ENCODE peak calls at places on chromosomes 1 and 21, in seven cellular contexts. One of them, this sample, is unnamed.

GRCh38 chr1:170583186-170583585 is 51.2 kb downstream of the GORAB start:
- DNase-seq in nucleus accumbens: no peak
- DNase-seq in stimulated activated CD4-positive, alpha-beta T cell treated with anti-CD3 and anti-CD28 coated beads, Interleukin-4, amount 100 ng/mL, for 4 hours: no peak
- DNase-seq in AG08395: no peak
- DNase-seq in esophagus squamous epithelium: no peak
- DNase-seq in Calu3: no peak
- DNase-seq in NCI-H748 treated with DMSO at 0.1 percent for 48 hours: no peak
- DNase-seq in this sample: no peak

GRCh38 chr1:167450843-167451242 is 67.5 kb downstream of the CD247 start:
- DNase-seq in nucleus accumbens: no peak
- DNase-seq in stimulated activated CD4-positive, alpha-beta T cell treated with anti-CD3 and anti-CD28 coated beads, Interleukin-4, amount 100 ng/mL, for 4 hours: no peak
- DNase-seq in AG08395: no peak
- DNase-seq in esophagus squamous epithelium: no peak
- DNase-seq in Calu3: no peak
- DNase-seq in NCI-H748 treated with DMSO at 0.1 percent for 48 hours: no peak
- DNase-seq in this sample: no peak

GRCh38 chr1:166489356-166489669 is 322.5 kb upstream of the FAM78B start:
- DNase-seq in nucleus accumbens: no peak
- DNase-seq in stimulated activated CD4-positive, alpha-beta T cell treated with anti-CD3 and anti-CD28 coated beads, Interleukin-4, amount 100 ng/mL, for 4 hours: no peak
- DNase-seq in AG08395: no peak
- DNase-seq in esophagus squamous epithelium: no peak
- DNase-seq in Calu3: no peak
- DNase-seq in NCI-H748 treated with DMSO at 0.1 percent for 48 hours: no peak
- DNase-seq in this sample: no peak

GRCh38 chr1:231194476-231194842 is 32.6 kb downstream of the TRIM67 start:
- DNase-seq in nucleus accumbens: no peak
- DNase-seq in stimulated activated CD4-positive, alpha-beta T cell treated with anti-CD3 and anti-CD28 coated beads, Interleukin-4, amount 100 ng/mL, for 4 hours: no peak
- DNase-seq in AG08395: no peak
- DNase-seq in esophagus squamous epithelium: no peak
- DNase-seq in Calu3: no peak
- DNase-seq in NCI-H748 treated with DMSO at 0.1 percent for 48 hours: no peak
- DNase-seq in this sample: no peak

GRCh38 chr1:110002695-110003094 is 18.1 kb downstream of the AHCYL1 start:
- DNase-seq in nucleus accumbens: no peak
- DNase-seq in stimulated activated CD4-positive, alpha-beta T cell treated with anti-CD3 and anti-CD28 coated beads, Interleukin-4, amount 100 ng/mL, for 4 hours: no peak
- DNase-seq in AG08395: no peak
- DNase-seq in esophagus squamous epithelium: no peak
- DNase-seq in Calu3: no peak
- DNase-seq in NCI-H748 treated with DMSO at 0.1 percent for 48 hours: no peak
- DNase-seq in this sample: no peak

GRCh38 chr1:113928950-113929749 is at the start of gene HIPK1:
- DNase-seq in nucleus accumbens: peak; percentile 91
- DNase-seq in stimulated activated CD4-positive, alpha-beta T cell treated with anti-CD3 and anti-CD28 coated beads, Interleukin-4, amount 100 ng/mL, for 4 hours: peak; percentile 90
- DNase-seq in AG08395: peak; percentile 91
- DNase-seq in esophagus squamous epithelium: peak; percentile 69
- DNase-seq in Calu3: peak; percentile 89
- DNase-seq in NCI-H748 treated with DMSO at 0.1 percent for 48 hours: peak; percentile 73
- DNase-seq in this sample: no peak

GRCh38 chr21:23374155-23374554 is 2233.1 kb downstream of the MRPL39 start:
- DNase-seq in nucleus accumbens: no peak
- DNase-seq in stimulated activated CD4-positive, alpha-beta T cell treated with anti-CD3 and anti-CD28 coated beads, Interleukin-4, amount 100 ng/mL, for 4 hours: no peak
- DNase-seq in AG08395: no peak
- DNase-seq in esophagus squamous epithelium: no peak
- DNase-seq in Calu3: no peak
- DNase-seq in NCI-H748 treated with DMSO at 0.1 percent for 48 hours: no peak
- DNase-seq in this sample: no peak

GRCh38 chr1:224175615-224176014 is 7.4 kb upstream of the DEGS1 start:
- DNase-seq in nucleus accumbens: no peak
- DNase-seq in stimulated activated CD4-positive, alpha-beta T cell treated with anti-CD3 and anti-CD28 coated beads, Interleukin-4, amount 100 ng/mL, for 4 hours: no peak
- DNase-seq in AG08395: no peak
- DNase-seq in esophagus squamous epithelium: no peak
- DNase-seq in Calu3: no peak
- DNase-seq in NCI-H748 treated with DMSO at 0.1 percent for 48 hours: no peak
- DNase-seq in this sample: no peak

GRCh38 chr1:14328687-14329086 is 269.8 kb upstream of the KAZN start:
- DNase-seq in nucleus accumbens: no peak
- DNase-seq in stimulated activated CD4-positive, alpha-beta T cell treated with anti-CD3 and anti-CD28 coated beads, Interleukin-4, amount 100 ng/mL, for 4 hours: no peak
- DNase-seq in AG08395: no peak
- DNase-seq in esophagus squamous epithelium: no peak
- DNase-seq in Calu3: no peak
- DNase-seq in NCI-H748 treated with DMSO at 0.1 percent for 48 hours: no peak
- DNase-seq in this sample: no peak

GRCh38 chr1:216181590-216181989 is 241.7 kb downstream of the USH2A start:
- DNase-seq in nucleus accumbens: no peak
- DNase-seq in stimulated activated CD4-positive, alpha-beta T cell treated with anti-CD3 and anti-CD28 coated beads, Interleukin-4, amount 100 ng/mL, for 4 hours: no peak
- DNase-seq in AG08395: no peak
- DNase-seq in esophagus squamous epithelium: no peak
- DNase-seq in Calu3: no peak
- DNase-seq in NCI-H748 treated with DMSO at 0.1 percent for 48 hours: no peak
- DNase-seq in this sample: no peak

GRCh38 chr1:78833491-78833890 is 173.0 kb downstream of the ADGRL4 start:
- DNase-seq in nucleus accumbens: no peak
- DNase-seq in stimulated activated CD4-positive, alpha-beta T cell treated with anti-CD3 and anti-CD28 coated beads, Interleukin-4, amount 100 ng/mL, for 4 hours: no peak
- DNase-seq in AG08395: peak; percentile 45
- DNase-seq in esophagus squamous epithelium: no peak
- DNase-seq in Calu3: peak; percentile 4
- DNase-seq in NCI-H748 treated with DMSO at 0.1 percent for 48 hours: no peak
- DNase-seq in this sample: peak; percentile 76

GRCh38 chr1:240962086-240962485 is 350.1 kb upstream of the GREM2 start:
- DNase-seq in nucleus accumbens: no peak
- DNase-seq in stimulated activated CD4-positive, alpha-beta T cell treated with anti-CD3 and anti-CD28 coated beads, Interleukin-4, amount 100 ng/mL, for 4 hours: no peak
- DNase-seq in AG08395: no peak
- DNase-seq in esophagus squamous epithelium: no peak
- DNase-seq in Calu3: no peak
- DNase-seq in NCI-H748 treated with DMSO at 0.1 percent for 48 hours: no peak
- DNase-seq in this sample: no peak

This sample was measured in HS-5.